ENCODE peak calls at places on chromosome 14, in five cellular contexts. L, A, S, J and U are unnamed samples.

GRCh38 chr14:68627868-68628604 is 164.8 kb downstream of the ZFP36L1 start:
- DNase-seq in L (no peak), A (no peak), S (no peak), J (no peak), U (no peak)

GRCh38 chr14:58805605-58806358 is 168.0 kb downstream of the DACT1 start:
- DNase-seq in L (no peak), A (no peak), S (no peak), J (no peak), U (no peak)

GRCh38 chr14:77033622-77034521 is 5.4 kb upstream of the IRF2BPL start:
- DNase-seq in L (peak), A (peak), S (no peak), J (no peak), U (peak)

GRCh38 chr14:90541076-90541634 is 144.3 kb downstream of the CALM1 start:
- DNase-seq in L (no peak), A (no peak), S (no peak), J (no peak), U (no peak)

GRCh38 chr14:37406095-37406494 is 189.0 kb downstream of the FOXA1 start:
- DNase-seq in L (no peak), A (no peak), S (no peak), J (no peak), U (no peak)

GRCh38 chr14:21106506-21107359 is 5.9 kb downstream of the TMEM253 start:
- DNase-seq in L (peak), A (peak), S (no peak), J (no peak), U (peak)

GRCh38 chr14:36171607-36172006 is 4.9 kb downstream of the PTCSC3 start:
- DNase-seq in L (no peak), A (no peak), S (no peak), J (no peak), U (no peak)

GRCh38 chr14:106062502-106063272 is 536.3 kb downstream of the TMEM121 start:
- DNase-seq in L (no peak), A (no peak), S (no peak), J (no peak), U (no peak)

GRCh38 chr14:88189040-88189839 is 133.8 kb downstream of the KCNK10 start:
- DNase-seq in L (peak), A (peak), S (no peak), J (peak), U (no peak)

GRCh38 chr14:20956376-20956976 is 1.2 kb downstream of the RNASE2 start:
- DNase-seq in L (no peak), A (no peak), S (no peak), J (no peak), U (no peak)

GRCh38 chr14:39884091-39884490 is 451.9 kb upstream of the FBXO33 start:
- DNase-seq in L (no peak), A (no peak), S (no peak), J (no peak), U (no peak)

GRCh38 chr14:54450535-54450934 is 9.4 kb upstream of the CNIH1 start:
- DNase-seq in L (peak), A (no peak), S (no peak), J (peak), U (no peak)

GRCh38 chr14:36818794-36819384 is 157.2 kb downstream of the PAX9 start:
- DNase-seq in L (peak), A (no peak), S (no peak), J (peak), U (no peak)

GRCh38 chr14:100304825-100305445 is 1.3 kb downstream of the SLC25A29 start:
- DNase-seq in L (peak), A (no peak), S (no peak), J (no peak), U (no peak)

GRCh38 chr14:78974691-78975090 is 804.5 kb downstream of the NRXN3 start:
- DNase-seq in L (peak), A (no peak), S (no peak), J (no peak), U (no peak)

GRCh38 chr14:23114669-23115491 is 4.2 kb downstream of the CEBPE start:
- DNase-seq in L (peak), A (peak), S (no peak), J (peak), U (no peak)

GRCh38 chr14:76936483-76936882 is 92.0 kb downstream of the IRF2BPL start:
- DNase-seq in L (peak), A (peak), S (no peak), J (no peak), U (no peak)

GRCh38 chr14:101196795-101197590 is 293.5 kb upstream of the RTL1 start:
- DNase-seq in L (no peak), A (peak), S (no peak), J (no peak), U (no peak)

GRCh38 chr14:39212034-39212433 is 21.7 kb upstream of the MIA2 start:
- DNase-seq in L (peak), A (no peak), S (no peak), J (no peak), U (no peak)

GRCh38 chr14:104766863-104767633 is 14.1 kb downstream of the SIVA1 start:
- DNase-seq in L (no peak), A (no peak), S (no peak), J (no peak), U (no peak)

GRCh38 chr14:42269234-42269633 is 662.6 kb downstream of the LRFN5 start:
- DNase-seq in L (no peak), A (no peak), S (no peak), J (no peak), U (no peak)

GRCh38 chr14:50013198-50013918 is 103.0 kb downstream of the VCPKMT start:
- DNase-seq in L (no peak), A (no peak), S (no peak), J (no peak), U (no peak)